ENCODE peak calls at places on chromosome 9, in six cellular contexts. V, Q, X, F, Z and D are unnamed samples.

GRCh38 chr9:75464726-75465125 is 376.4 kb downstream of the OSTF1 start:
- DNase-seq in F (no peak), V (no peak), X (no peak), Q (no peak), Z (no peak), D (no peak)

GRCh38 chr9:84139296-84140100 is 158.9 kb downstream of the RMI1 start:
- DNase-seq in V (peak; percentile 75), Z (no peak), F (peak; percentile 21), Q (peak; percentile 81), X (no peak), D (no peak)

GRCh38 chr9:109487247-109487646 is 10.9 kb downstream of the PTPN3 start:
- DNase-seq in Z (no peak), Q (no peak), X (no peak), V (no peak), F (no peak), D (no peak)

GRCh38 chr9:76255781-76256455 is 138.3 kb downstream of the RFK start:
- DNase-seq in V (peak; percentile 99), X (no peak), Q (peak; percentile 97), F (no peak), Z (no peak), D (no peak)

GRCh38 chr9:133771486-133772482 is 33.6 kb upstream of the SARDH start:
- DNase-seq in F (no peak), V (no peak), Z (no peak), Q (no peak), X (peak; percentile 48), D (peak; percentile 38)

GRCh38 chr9:83403864-83404263 is 134.3 kb downstream of the FRMD3 start:
- DNase-seq in F (no peak), Q (no peak), X (no peak), Z (no peak), V (peak; percentile 50), D (peak; percentile 63)

GRCh38 chr9:110006657-110007056 is 201.3 kb downstream of the C9orf152 start:
- DNase-seq in Z (no peak), Q (no peak), X (no peak), V (no peak), F (no peak), D (peak; percentile 50)

GRCh38 chr9:80874276-80874675 is 815.1 kb downstream of the TLE1 start:
- DNase-seq in X (no peak), Q (peak; percentile 35), F (no peak), Z (no peak), V (peak; percentile 31), D (no peak)

GRCh38 chr9:1726993-1727759 is 288.0 kb upstream of the SMARCA2 start:
- DNase-seq in V (no peak), F (no peak), Z (no peak), X (no peak), Q (no peak), D (peak; percentile 68)

GRCh38 chr9:100354121-100354800 is 1.5 kb upstream of the TEX10 start:
- DNase-seq in Q (no peak), F (peak; percentile 25), X (no peak), Z (no peak), V (no peak), D (no peak)

GRCh38 chr9:130933114-130934046 is 5.7 kb downstream of the FIBCD1 start:
- DNase-seq in F (no peak), Q (peak; percentile 81), Z (no peak), X (no peak), V (peak; percentile 67), D (no peak)

GRCh38 chr9:113221800-113222481 is 597 bp downstream of the SLC31A1 start:
- DNase-seq in X (no peak), V (no peak), Q (no peak), F (peak; percentile 14), Z (no peak), D (no peak)

GRCh38 chr9:134918646-134919045 is 934 bp upstream of the FCN1 start:
- DNase-seq in F (no peak), Q (no peak), X (no peak), V (no peak), Z (no peak), D (no peak)

GRCh38 chr9:71001780-71002386 is 119.5 kb downstream of the TRPM3 start:
- DNase-seq in X (no peak), F (peak; percentile 35), V (peak; percentile 60), Q (peak; percentile 18), Z (peak; percentile 23), D (peak; percentile 80)

GRCh38 chr9:128689293-128689770 is 310 bp downstream of the SET start:
- DNase-seq in Q (peak; percentile 44), V (no peak), Z (no peak), F (no peak), X (no peak), D (peak; percentile 81)

GRCh38 chr9:89967527-89967926 is 362.7 kb downstream of the GADD45G start:
- DNase-seq in Z (no peak), Q (no peak), V (no peak), X (no peak), F (no peak), D (peak; percentile 56)

GRCh38 chr9:106769331-106769730 is 93.6 kb upstream of the ZNF462 start:
- DNase-seq in F (no peak), X (no peak), V (no peak), Q (no peak), Z (no peak), D (no peak)

GRCh38 chr9:87662808-87663528 is 63.0 kb upstream of the CTSL start:
- DNase-seq in F (peak; percentile 60), X (no peak), Q (peak; percentile 60), Z (peak; percentile 51), V (peak; percentile 85), D (peak; percentile 97)

GRCh38 chr9:95696701-95697100 is 178.8 kb upstream of the ERCC6L2 start:
- DNase-seq in V (no peak), X (no peak), F (no peak), Z (no peak), Q (no peak), D (peak; percentile 53)

GRCh38 chr9:70131296-70131695 is 87.6 kb downstream of the MAMDC2 start:
- DNase-seq in F (no peak), X (no peak), Z (no peak), V (no peak), Q (no peak), D (no peak)

GRCh38 chr9:101675341-101675740 is 63.1 kb downstream of the GRIN3A start:
- DNase-seq in Z (no peak), F (no peak), Q (no peak), X (no peak), V (no peak), D (no peak)

GRCh38 chr9:113349434-113350337 is at the start of gene BSPRY:
- DNase-seq in Q (no peak), F (peak; percentile 25), V (no peak), Z (peak; percentile 18), X (no peak), D (peak; percentile 78)

GRCh38 chr9:38087934-38088925 is 19.2 kb upstream of the SHB start:
- DNase-seq in Z (peak; percentile 24), Q (peak; percentile 42), X (no peak), F (peak; percentile 54), V (peak; percentile 67), D (peak; percentile 96)
- H3K27ac ChIP-seq in Z (no peak overlapping the region), Q (no peak overlapping the region), X (no peak overlapping the region), F (no peak overlapping the region), V (no peak overlapping the region), D (no peak overlapping the region)

GRCh38 chr9:93952784-93953491 is 2.2 kb downstream of the BARX1 start:
- DNase-seq in Q (no peak), Z (no peak), V (no peak), F (no peak), X (no peak), D (peak; percentile 77)
- H3K4me3 ChIP-seq in Q (no peak overlapping the region), Z (no peak overlapping the region), V (no peak overlapping the region), F (no peak overlapping the region), X (no peak overlapping the region), D (no peak overlapping the region)

GRCh38 chr9:117777823-117778222 is 73.6 kb downstream of the TLR4 start:
- DNase-seq in V (no peak), F (no peak), Q (no peak), X (no peak), Z (no peak), D (no peak)
- H3K27ac ChIP-seq in V (no peak overlapping the region), F (no peak overlapping the region), Q (no peak overlapping the region), X (no peak overlapping the region), Z (no peak overlapping the region), D (no peak overlapping the region)

GRCh38 chr9:14310247-14310646 is 3.7 kb downstream of the NFIB start:
- DNase-seq in F (no peak), Z (no peak), Q (peak; percentile 53), X (no peak), V (no peak), D (no peak)
- H3K4me3 ChIP-seq in F (peak overlapping the region; percentile 93), Z (no peak overlapping the region), Q (peak overlapping the region; percentile 85), X (peak overlapping the region; percentile 83), V (no peak overlapping the region), D (no peak overlapping the region)

GRCh38 chr9:5643005-5643624 is 14.2 kb downstream of the RIC1 start:
- DNase-seq in X (no peak), Q (no peak), F (no peak), Z (no peak), V (peak; percentile 38), D (no peak)
- H3K27ac ChIP-seq in X (no peak overlapping the region), Q (no peak overlapping the region), F (no peak overlapping the region), Z (no peak overlapping the region), V (no peak overlapping the region), D (no peak overlapping the region)

GRCh38 chr9:129822825-129823162 is 1.1 kb downstream of the TOR1A start:
- DNase-seq in V (peak; percentile 16), Q (no peak), F (no peak), X (no peak), Z (no peak), D (no peak)
- H3K4me3 ChIP-seq in V (peak overlapping the region; percentile 92), Q (peak overlapping the region; percentile 76), F (peak overlapping the region; percentile 99), X (peak overlapping the region; percentile 35), Z (peak overlapping the region; percentile 78), D (peak overlapping the region; percentile 85)

DNA sequence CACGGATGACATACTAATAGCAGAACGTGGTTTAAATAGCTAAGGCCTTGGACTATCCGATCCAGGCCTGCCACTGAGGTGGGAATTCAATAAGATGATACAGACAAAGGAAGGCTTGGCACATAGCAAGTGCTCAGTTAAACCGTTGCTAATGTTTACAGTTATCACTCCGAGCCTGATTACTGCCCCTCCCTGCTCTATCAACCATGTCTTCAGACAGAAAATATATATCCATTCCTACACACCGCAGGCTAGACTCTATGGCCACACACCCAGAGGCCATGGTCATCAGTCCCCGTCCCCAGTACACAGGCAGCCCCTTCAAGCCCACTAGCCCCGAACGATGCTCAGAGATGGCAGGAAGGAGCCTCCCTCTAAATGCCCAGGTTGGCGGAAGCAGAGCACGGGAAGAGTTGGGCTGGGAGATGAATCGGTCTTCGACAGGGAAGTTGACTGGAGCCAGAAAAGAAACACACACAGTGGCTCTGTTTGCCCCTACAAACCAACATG is 49.8 kb upstream of the STXBP1 start:
- DNase-seq in X (peak; percentile 53), Z (no peak), F (no peak), V (no peak), Q (no peak), D (no peak)
- H3K27ac ChIP-seq in X (peak overlapping the region; percentile 98), Z (peak overlapping the region; percentile 97), F (no peak overlapping the region), V (peak overlapping the region; percentile 16), Q (peak overlapping the region; percentile 91), D (no peak overlapping the region)

GRCh38 chr9:3699868-3700267 is 174.1 kb upstream of the RFX3 start:
- DNase-seq in Z (no peak), Q (no peak), X (no peak), V (no peak), F (no peak), D (no peak)

GRCh38 chr9:3700772-3701171 is 175.0 kb upstream of the RFX3 start:
- DNase-seq in X (no peak), V (no peak), Q (no peak), Z (no peak), F (no peak), D (no peak)

GRCh38 chr9:3708751-3709150 is 182.9 kb upstream of the RFX3 start:
- DNase-seq in Z (no peak), X (no peak), Q (peak; percentile 15), F (no peak), V (peak; percentile 69), D (no peak)

GRCh38 chr9:3704890-3705289 is 179.1 kb upstream of the RFX3 start:
- DNase-seq in Q (no peak), Z (no peak), V (no peak), X (no peak), F (no peak), D (no peak)
- H3K4me3 ChIP-seq in Q (no peak overlapping the region), Z (no peak overlapping the region), V (no peak overlapping the region), X (no peak overlapping the region), F (no peak overlapping the region), D (no peak overlapping the region)